ENCODE peak calls at places on chromosomes 16 and 17, in six cellular contexts. Z, I, X, W, M and G are unnamed samples.
A peak's percentile ranks its signal among the peaks of the same experiment; 100 is the strongest.

GRCh38 chr17:47821424-47822379 is at the start of gene OSBPL7:
- DNase-seq in Z (peak; percentile 76), I (peak; percentile 79), X (peak; percentile 99), W (peak; percentile 63), M (peak; percentile 38), G (peak; percentile 80)

GRCh38 chr17:19376799-19377198 is 1.5 kb upstream of the MAPK7 start:
- DNase-seq in Z (no peak), I (no peak), X (no peak), W (peak; percentile 33), M (no peak), G (peak; percentile 84)

GRCh38 chr17:56926270-56926669 is 12.4 kb upstream of the TRIM25 start:
- DNase-seq in Z (no peak), I (no peak), X (no peak), W (no peak), M (no peak), G (no peak)

GRCh38 chr16:17375388-17376304 is 95.1 kb downstream of the XYLT1 start:
- DNase-seq in Z (no peak), I (no peak), X (peak; percentile 70), W (no peak), M (no peak), G (peak; percentile 54)

GRCh38 chr17:57902800-57903759 is 52.1 kb downstream of the CUEDC1 start:
- DNase-seq in Z (peak; percentile 97), I (no peak), X (no peak), W (peak; percentile 92), M (peak; percentile 89), G (peak; percentile 76)

GRCh38 chr17:62994931-62995330 is 28.9 kb downstream of the TANC2 start:
- DNase-seq in Z (no peak), I (no peak), X (no peak), W (no peak), M (no peak), G (no peak)

GRCh38 chr17:61720016-61720795 is 129.2 kb upstream of the NACA2 start:
- DNase-seq in Z (no peak), I (no peak), X (no peak), W (no peak), M (no peak), G (no peak)

GRCh38 chr17:40548982-40549680 is 16.1 kb downstream of the CCR7 start:
- DNase-seq in Z (peak; percentile 96), I (no peak), X (peak; percentile 47), W (no peak), M (no peak), G (peak; percentile 99)

GRCh38 chr17:3378321-3378720 is 7.8 kb downstream of the OR3A2 start:
- DNase-seq in Z (no peak), I (no peak), X (no peak), W (no peak), M (no peak), G (no peak)

GRCh38 chr16:87414251-87414680 is 22.1 kb downstream of the MAP1LC3B start:
- DNase-seq in Z (no peak), I (no peak), X (no peak), W (no peak), M (no peak), G (no peak)
- TF ChIP-seq JUND in Z (no peak), I (no peak), X (no peak), W (no peak), M (no peak), G (no peak)

GRCh38 chr16:85863384-85863774 is 35.6 kb upstream of the IRF8 start:
- DNase-seq in Z (no peak), I (no peak), X (no peak), W (no peak), M (no peak), G (no peak)
- TF ChIP-seq JUND in Z (no peak), I (no peak), X (no peak), W (no peak), M (no peak), G (no peak)

GRCh38 chr16:1763521-1764511 is 7.5 kb downstream of the NME3 start:
- DNase-seq in Z (no peak), I (peak; percentile 92), X (peak; percentile 75), W (no peak), M (no peak), G (no peak)
- TF ChIP-seq JUND in Z (no peak), I (no peak), X (no peak), W (no peak), M (no peak), G (no peak)

GRCh38 chr16:50324345-50324744 is 44.4 kb downstream of the BRD7 start:
- DNase-seq in Z (no peak), I (no peak), X (no peak), W (no peak), M (no peak), G (no peak)

GRCh38 chr16:50320310-50320709 is 48.5 kb downstream of the BRD7 start:
- DNase-seq in Z (no peak), I (no peak), X (no peak), W (no peak), M (no peak), G (no peak)

GRCh38 chr16:50322333-50322732 is 46.5 kb downstream of the BRD7 start:
- DNase-seq in Z (no peak), I (no peak), X (no peak), W (no peak), M (no peak), G (no peak)

GRCh38 chr16:50326264-50326663 is 42.5 kb downstream of the BRD7 start:
- DNase-seq in Z (no peak), I (no peak), X (no peak), W (no peak), M (no peak), G (no peak)

DNA sequence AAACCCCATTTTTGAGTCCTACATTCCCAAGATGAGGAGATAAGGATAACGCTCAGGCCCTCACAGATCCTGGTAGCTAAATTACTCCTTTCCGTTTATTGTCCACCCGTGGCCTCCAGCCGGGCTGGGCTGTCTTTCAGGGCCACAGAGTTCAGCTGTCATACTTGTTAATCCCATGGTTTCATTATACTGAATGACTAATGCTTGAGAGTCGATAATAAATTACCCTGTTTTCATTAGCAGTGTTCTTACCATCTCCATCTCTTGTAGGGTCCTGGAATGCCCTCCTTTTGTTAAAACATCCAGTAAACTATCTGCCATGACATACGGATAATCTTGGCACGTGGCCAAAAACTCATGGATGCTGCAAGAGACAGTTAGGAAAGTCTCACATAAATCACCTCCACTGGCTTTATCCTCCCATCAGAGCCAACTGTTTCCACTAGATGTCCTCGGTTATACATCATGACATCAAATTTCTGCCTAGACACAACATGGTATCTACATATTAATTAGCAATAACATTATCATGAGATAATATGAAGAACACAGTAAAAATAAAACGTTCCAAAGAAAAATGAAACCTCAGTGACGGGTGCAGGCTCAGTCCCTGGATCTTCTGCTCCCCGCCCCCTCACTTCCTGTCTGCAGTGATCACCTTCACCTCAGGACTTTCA is 45.3 kb downstream of the BRD7 start:
- DNase-seq in Z (peak; percentile 50), I (no peak), X (peak; percentile 36), W (peak; percentile 21), M (no peak), G (peak; percentile 30)
- TF ChIP-seq JUND in Z (no peak), I (no peak), X (no peak), W (no peak), M (no peak), G (no peak)

DNA sequence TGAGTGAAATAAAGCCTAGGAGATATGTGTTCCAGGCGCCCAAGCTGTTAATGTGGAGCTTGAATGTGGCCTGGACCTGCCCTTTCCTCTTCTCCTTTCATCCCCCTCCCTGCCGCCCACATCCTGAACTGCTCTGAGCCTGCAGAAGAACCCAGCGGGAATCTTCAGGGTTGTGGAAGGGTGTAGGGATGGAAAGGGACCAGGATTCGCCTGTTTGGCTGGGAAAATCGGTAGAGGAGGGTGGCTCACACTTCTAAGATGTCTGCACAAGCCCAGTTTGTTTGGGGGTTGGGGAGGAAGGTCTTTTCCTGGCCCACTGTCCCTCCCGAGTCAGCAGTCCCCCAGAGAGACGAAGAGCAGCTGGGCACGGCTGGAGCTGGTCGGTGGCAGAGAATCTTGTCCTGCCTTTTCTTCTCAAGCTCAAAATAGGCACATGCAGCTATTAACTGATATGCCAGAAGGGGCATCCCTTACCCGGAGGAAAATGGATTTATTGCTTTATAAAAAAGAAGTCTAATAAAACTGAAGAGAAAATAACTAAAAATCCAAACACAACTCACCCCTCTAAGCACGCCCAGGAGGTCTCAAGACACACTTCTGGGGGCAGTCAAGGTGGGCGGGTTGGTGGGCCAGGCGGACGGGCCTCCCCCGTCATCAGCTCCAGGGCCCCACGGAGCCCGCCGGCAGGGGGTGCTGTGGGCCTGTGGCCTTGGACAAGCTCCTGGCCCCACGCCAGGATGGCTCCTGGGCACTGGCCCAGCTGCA is 11.5 kb upstream of the PITPNA start:
- DNase-seq in Z (peak; percentile 63), I (peak; percentile 94), X (peak; percentile 98), W (peak; percentile 60), M (no peak), G (peak; percentile 74)
- TF ChIP-seq JUND in Z (no peak), I (no peak), X (no peak), W (no peak), M (no peak), G (no peak)

GRCh38 chr17:76973040-76973439 is 104.8 kb downstream of the MGAT5B start:
- DNase-seq in Z (no peak), I (no peak), X (no peak), W (no peak), M (no peak), G (no peak)
- TF ChIP-seq JUND in Z (no peak), I (no peak), X (no peak), W (no peak), M (no peak), G (no peak)